ENCODE peak calls at places on chromosomes 2 and 18, in eight cellular contexts. One of them, this sample, is unnamed.

GRCh38 chr2:241858206-241859016 is at the start of gene PDCD1:
- DNase-seq in mammary epithelial cell: no peak
- DNase-seq in stomach: peak
- DNase-seq in NB4: no peak
- DNase-seq in endothelial cell of umbilical vein: no peak
- DNase-seq in PC-3: no peak
- DNase-seq in thyroid gland: peak
- DNase-seq in A549: no peak
- DNase-seq in this sample: no peak

GRCh38 chr18:58105206-58105907 is 61.3 kb downstream of the NEDD4L start:
- DNase-seq in thyroid gland: no peak
- DNase-seq in endothelial cell of umbilical vein: no peak
- DNase-seq in stomach: no peak
- DNase-seq in PC-3: no peak
- DNase-seq in NB4: no peak
- DNase-seq in mammary epithelial cell: no peak
- DNase-seq in A549: no peak
- DNase-seq in this sample: no peak

GRCh38 chr2:127392828-127393578 is 5.2 kb upstream of the MAP3K2 start:
- DNase-seq in NB4: no peak
- DNase-seq in A549: no peak
- DNase-seq in thyroid gland: no peak
- DNase-seq in mammary epithelial cell: no peak
- DNase-seq in endothelial cell of umbilical vein: no peak
- DNase-seq in stomach: no peak
- DNase-seq in PC-3: no peak
- DNase-seq in this sample: no peak

GRCh38 chr2:75607988-75608683 is 38.4 kb upstream of the MRPL19 start:
- DNase-seq in A549: no peak
- DNase-seq in endothelial cell of umbilical vein: peak
- DNase-seq in thyroid gland: peak
- DNase-seq in mammary epithelial cell: no peak
- DNase-seq in PC-3: peak
- DNase-seq in stomach: no peak
- DNase-seq in NB4: no peak
- DNase-seq in this sample: no peak

GRCh38 chr2:105790467-105791118 is 45.9 kb downstream of the NCK2 start:
- DNase-seq in thyroid gland: no peak
- DNase-seq in endothelial cell of umbilical vein: no peak
- DNase-seq in PC-3: peak
- DNase-seq in A549: no peak
- DNase-seq in NB4: peak
- DNase-seq in stomach: no peak
- DNase-seq in mammary epithelial cell: peak
- DNase-seq in this sample: no peak

GRCh38 chr18:41370740-41371623 is 584.1 kb upstream of the PIK3C3 start:
- DNase-seq in mammary epithelial cell: no peak
- DNase-seq in A549: no peak
- DNase-seq in stomach: no peak
- DNase-seq in thyroid gland: no peak
- DNase-seq in endothelial cell of umbilical vein: no peak
- DNase-seq in PC-3: no peak
- DNase-seq in NB4: no peak
- DNase-seq in this sample: no peak

GRCh38 chr2:201208563-201209252 is 25.8 kb downstream of the CASP10 start:
- DNase-seq in endothelial cell of umbilical vein: no peak
- DNase-seq in stomach: no peak
- DNase-seq in thyroid gland: no peak
- DNase-seq in PC-3: no peak
- DNase-seq in A549: no peak
- DNase-seq in mammary epithelial cell: no peak
- DNase-seq in NB4: peak
- DNase-seq in this sample: no peak

GRCh38 chr18:10499230-10499629 is 26.6 kb upstream of the NAPG start:
- DNase-seq in PC-3: no peak
- DNase-seq in NB4: peak
- DNase-seq in mammary epithelial cell: no peak
- DNase-seq in A549: no peak
- DNase-seq in stomach: no peak
- DNase-seq in thyroid gland: no peak
- DNase-seq in endothelial cell of umbilical vein: no peak
- DNase-seq in this sample: no peak

GRCh38 chr2:215880970-215881369 is 132.4 kb downstream of the MREG start:
- DNase-seq in endothelial cell of umbilical vein: no peak
- DNase-seq in A549: no peak
- DNase-seq in stomach: no peak
- DNase-seq in PC-3: no peak
- DNase-seq in NB4: no peak
- DNase-seq in mammary epithelial cell: no peak
- DNase-seq in thyroid gland: no peak
- DNase-seq in this sample: no peak

GRCh38 chr2:119387381-119388129 is 20.8 kb downstream of the DBI start:
- DNase-seq in NB4: peak
- DNase-seq in endothelial cell of umbilical vein: peak
- DNase-seq in stomach: peak
- DNase-seq in thyroid gland: peak
- DNase-seq in PC-3: no peak
- DNase-seq in A549: no peak
- DNase-seq in mammary epithelial cell: peak
- DNase-seq in this sample: no peak

GRCh38 chr18:23229472-23229871 is 94.2 kb downstream of the CABLES1 start:
- DNase-seq in mammary epithelial cell: no peak
- DNase-seq in NB4: no peak
- DNase-seq in stomach: no peak
- DNase-seq in A549: no peak
- DNase-seq in thyroid gland: no peak
- DNase-seq in PC-3: no peak
- DNase-seq in endothelial cell of umbilical vein: no peak
- DNase-seq in this sample: no peak

GRCh38 chr18:76791642-76792041 is 30.7 kb upstream of the ZNF236 start:
- DNase-seq in PC-3: no peak
- DNase-seq in mammary epithelial cell: no peak
- DNase-seq in NB4: no peak
- DNase-seq in stomach: no peak
- DNase-seq in endothelial cell of umbilical vein: no peak
- DNase-seq in A549: no peak
- DNase-seq in thyroid gland: no peak
- DNase-seq in this sample: no peak

GRCh38 chr18:30103881-30104280 is 938.7 kb downstream of the DSC3 start:
- DNase-seq in NB4: no peak
- DNase-seq in stomach: no peak
- DNase-seq in thyroid gland: no peak
- DNase-seq in PC-3: no peak
- DNase-seq in mammary epithelial cell: no peak
- DNase-seq in A549: no peak
- DNase-seq in endothelial cell of umbilical vein: no peak
- DNase-seq in this sample: no peak

GRCh38 chr2:188403676-188404075 is 112.0 kb downstream of the GULP1 start:
- DNase-seq in endothelial cell of umbilical vein: no peak
- DNase-seq in PC-3: no peak
- DNase-seq in A549: no peak
- DNase-seq in mammary epithelial cell: no peak
- DNase-seq in thyroid gland: no peak
- DNase-seq in NB4: no peak
- DNase-seq in stomach: no peak
- DNase-seq in this sample: no peak

GRCh38 chr2:235747868-235748144 is 254.0 kb downstream of the AGAP1 start:
- DNase-seq in endothelial cell of umbilical vein: no peak
- DNase-seq in mammary epithelial cell: peak
- DNase-seq in A549: no peak
- DNase-seq in NB4: no peak
- DNase-seq in PC-3: peak
- DNase-seq in stomach: no peak
- DNase-seq in thyroid gland: no peak
- DNase-seq in this sample: peak

GRCh38 chr2:136651611-136652010 is 113.7 kb upstream of the THSD7B start:
- DNase-seq in A549: no peak
- DNase-seq in thyroid gland: no peak
- DNase-seq in mammary epithelial cell: no peak
- DNase-seq in PC-3: no peak
- DNase-seq in endothelial cell of umbilical vein: no peak
- DNase-seq in stomach: no peak
- DNase-seq in NB4: no peak
- DNase-seq in this sample: no peak

GRCh38 chr18:55351980-55352714 is 235.8 kb downstream of the TCF4 start:
- DNase-seq in PC-3: no peak
- DNase-seq in thyroid gland: no peak
- DNase-seq in endothelial cell of umbilical vein: no peak
- DNase-seq in stomach: no peak
- DNase-seq in NB4: no peak
- DNase-seq in A549: no peak
- DNase-seq in mammary epithelial cell: no peak
- DNase-seq in this sample: no peak

GRCh38 chr2:161423351-161424178 is 7.5 kb downstream of the TBR1 start:
- DNase-seq in endothelial cell of umbilical vein: no peak
- DNase-seq in thyroid gland: no peak
- DNase-seq in stomach: no peak
- DNase-seq in mammary epithelial cell: no peak
- DNase-seq in A549: no peak
- DNase-seq in NB4: no peak
- DNase-seq in PC-3: no peak
- DNase-seq in this sample: no peak
- H3K4me3 ChIP-seq in endothelial cell of umbilical vein: no peak
- H3K4me3 ChIP-seq in thyroid gland: no peak
- H3K4me3 ChIP-seq in stomach: peak
- H3K4me3 ChIP-seq in mammary epithelial cell: peak
- H3K4me3 ChIP-seq in A549: no peak
- H3K4me3 ChIP-seq in NB4: no peak
- H3K4me3 ChIP-seq in PC-3: no peak
- H3K4me3 ChIP-seq in this sample: no peak

DNA sequence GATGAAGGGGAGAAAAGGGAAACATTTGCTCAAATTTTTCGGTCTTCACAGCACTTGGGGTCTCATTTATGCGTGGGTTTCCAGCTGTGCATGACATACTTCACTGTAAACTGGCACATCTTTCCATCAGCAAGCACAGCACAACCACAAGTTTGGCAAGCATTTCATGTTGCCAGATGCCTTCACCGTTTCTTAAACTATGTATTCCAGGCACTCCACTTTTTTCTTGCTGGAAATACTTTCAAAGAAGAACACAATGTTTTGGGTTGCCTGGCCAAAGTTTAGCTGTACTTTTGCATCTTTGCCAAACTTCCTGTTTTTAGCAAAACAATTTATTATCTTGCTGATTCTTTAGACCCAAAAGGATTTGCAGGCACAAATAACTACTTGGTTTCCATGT is 194.6 kb upstream of the MEIS1 start:
- DNase-seq in thyroid gland: no peak
- DNase-seq in A549: no peak
- DNase-seq in stomach: no peak
- DNase-seq in mammary epithelial cell: no peak
- DNase-seq in NB4: no peak
- DNase-seq in PC-3: no peak
- DNase-seq in endothelial cell of umbilical vein: no peak
- DNase-seq in this sample: no peak
- H3K4me3 ChIP-seq in thyroid gland: no peak
- H3K4me3 ChIP-seq in A549: no peak
- H3K4me3 ChIP-seq in stomach: no peak
- H3K4me3 ChIP-seq in mammary epithelial cell: no peak
- H3K4me3 ChIP-seq in NB4: no peak
- H3K4me3 ChIP-seq in PC-3: no peak
- H3K4me3 ChIP-seq in endothelial cell of umbilical vein: no peak
- H3K4me3 ChIP-seq in this sample: no peak

DNA sequence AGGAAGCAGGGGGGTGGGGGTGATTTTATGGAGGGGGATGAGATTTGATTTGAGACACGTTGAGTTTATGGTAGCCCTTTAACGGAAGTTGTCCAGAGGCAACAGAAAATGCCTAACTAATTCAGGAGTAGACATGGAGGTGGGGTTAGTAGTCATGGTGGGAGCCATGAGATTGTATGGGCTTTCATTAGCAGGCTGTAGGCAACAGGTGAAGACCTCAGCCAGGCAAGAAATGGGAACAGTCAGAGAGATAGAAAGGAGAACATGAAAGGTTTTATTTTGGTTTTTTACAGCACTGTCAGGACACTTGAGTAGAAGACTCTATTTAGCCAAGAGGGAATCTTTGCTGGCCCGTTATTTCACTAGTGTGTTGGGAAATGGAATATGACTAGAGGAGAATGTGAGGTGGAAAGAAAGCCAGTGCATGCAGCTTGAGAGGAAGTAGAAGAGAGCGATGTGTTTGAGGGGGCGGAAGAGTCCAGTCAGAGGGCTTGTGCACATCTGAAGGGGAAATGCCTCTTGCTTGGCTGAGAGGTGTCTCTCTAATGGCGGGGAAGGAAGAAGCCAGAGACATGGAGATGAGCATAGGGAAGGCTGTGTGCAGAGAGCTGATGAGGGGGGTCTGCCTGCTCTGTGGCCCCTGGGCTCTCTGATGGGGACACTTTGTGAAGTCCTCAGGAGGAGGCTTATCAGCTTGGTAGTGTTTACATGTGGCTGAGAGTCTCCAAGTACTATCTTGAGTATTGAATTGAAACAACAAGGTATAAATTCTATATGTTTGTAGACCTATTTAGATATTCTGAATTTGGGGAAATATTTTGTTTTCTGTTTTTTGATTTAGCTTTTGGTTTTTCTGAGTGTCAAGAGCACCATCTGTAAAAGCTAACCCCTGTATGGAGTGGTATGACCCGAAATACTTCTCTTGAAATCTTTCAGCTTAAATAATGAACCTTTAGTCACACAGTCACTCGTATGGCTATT is 66.9 kb upstream of the ITM2C start:
- DNase-seq in PC-3: no peak
- DNase-seq in A549: no peak
- DNase-seq in NB4: peak
- DNase-seq in thyroid gland: no peak
- DNase-seq in stomach: no peak
- DNase-seq in mammary epithelial cell: no peak
- DNase-seq in endothelial cell of umbilical vein: no peak
- DNase-seq in this sample: no peak
- H3K4me3 ChIP-seq in PC-3: no peak
- H3K4me3 ChIP-seq in A549: no peak
- H3K4me3 ChIP-seq in NB4: no peak
- H3K4me3 ChIP-seq in thyroid gland: no peak
- H3K4me3 ChIP-seq in stomach: no peak
- H3K4me3 ChIP-seq in mammary epithelial cell: no peak
- H3K4me3 ChIP-seq in endothelial cell of umbilical vein: no peak
- H3K4me3 ChIP-seq in this sample: no peak

DNA sequence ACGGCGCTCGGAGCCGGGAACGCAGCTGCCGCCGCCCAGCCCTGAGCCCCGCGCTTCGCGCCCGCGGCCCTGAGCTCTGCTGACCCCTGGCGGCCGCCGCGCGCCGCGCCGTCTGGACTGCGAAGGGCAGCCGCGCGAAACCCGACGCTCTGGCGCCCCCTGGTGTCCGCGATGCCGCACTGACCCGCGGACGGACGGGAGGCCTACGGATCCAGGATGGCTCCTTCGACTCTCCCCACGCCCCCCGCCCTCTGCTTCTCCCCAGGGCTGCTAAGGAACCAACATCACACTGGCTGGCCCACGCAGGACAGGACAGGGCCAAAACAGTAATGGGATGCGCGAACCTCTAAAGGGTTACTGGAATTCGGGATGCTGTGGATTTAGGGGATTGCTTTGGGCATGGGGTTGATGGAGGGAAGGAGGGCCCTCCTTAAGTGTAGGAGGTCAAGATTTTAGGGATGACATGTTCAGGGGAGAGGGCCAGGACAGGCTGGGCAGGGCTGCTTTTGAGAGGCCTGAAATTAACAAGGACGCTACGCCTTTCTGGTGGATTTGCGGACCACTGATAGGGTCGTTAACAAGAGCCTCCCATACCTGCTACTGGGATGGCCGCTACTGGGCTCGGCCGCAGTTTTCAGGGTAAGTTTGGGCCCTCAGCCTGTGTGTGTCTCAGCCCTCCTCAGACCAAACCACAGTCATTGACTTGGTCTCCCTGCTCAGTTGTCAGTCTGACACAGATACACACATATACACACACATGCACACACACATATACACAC is 181.1 kb downstream of the SMAD2 start:
- DNase-seq in endothelial cell of umbilical vein: peak
- DNase-seq in thyroid gland: peak
- DNase-seq in PC-3: peak
- DNase-seq in mammary epithelial cell: peak
- DNase-seq in A549: peak
- DNase-seq in stomach: peak
- DNase-seq in NB4: peak
- DNase-seq in this sample: no peak
- H3K4me3 ChIP-seq in endothelial cell of umbilical vein: peak
- H3K4me3 ChIP-seq in thyroid gland: no peak
- H3K4me3 ChIP-seq in PC-3: no peak
- H3K4me3 ChIP-seq in mammary epithelial cell: peak
- H3K4me3 ChIP-seq in A549: no peak
- H3K4me3 ChIP-seq in stomach: peak
- H3K4me3 ChIP-seq in NB4: no peak
- H3K4me3 ChIP-seq in this sample: no peak

This sample was measured in LNCaP clone FGC.